ENCODE peak calls at places on chromosomes 3 and 15, in ten cellular contexts. L, O, A, Z, K, W, J, T, B and F are unnamed samples.

GRCh38 chr3:129837057-129837631 is 56.4 kb downstream of the TMCC1 start:
- DNase-seq in W (no peak), B (no peak), T (no peak), A (no peak), K (no peak), L (no peak), Z (no peak), O (no peak), J (peak), F (no peak)

GRCh38 chr15:80489030-80489594 is 84.9 kb downstream of the ARNT2 start:
- DNase-seq in T (no peak), B (peak), O (no peak), J (peak), A (peak), Z (no peak), L (no peak), K (no peak), W (no peak), F (peak)

GRCh38 chr3:188605231-188605630 is 451.3 kb downstream of the LPP start:
- DNase-seq in L (no peak), W (no peak), T (no peak), Z (no peak), O (no peak), J (no peak), A (peak), K (no peak), B (no peak), F (no peak)

GRCh38 chr3:125443923-125444322 is 68.8 kb upstream of the ZNF148 start:
- DNase-seq in W (no peak), J (peak), L (no peak), K (no peak), T (no peak), O (no peak), A (peak), B (no peak), Z (no peak), F (peak)

GRCh38 chr3:33438284-33438668 is 1.9 kb downstream of the UBP1 start:
- DNase-seq in K (no peak), B (no peak), T (no peak), A (peak), L (no peak), W (no peak), O (no peak), Z (no peak), J (peak), F (peak)

GRCh38 chr15:96171271-96171739 is 159.2 kb upstream of the NR2F2 start:
- DNase-seq in T (no peak), O (no peak), B (no peak), Z (no peak), A (no peak), J (no peak), L (no peak), W (no peak), K (no peak), F (no peak)

GRCh38 chr3:175857666-175858270 is 998.6 kb downstream of the NAALADL2 start:
- DNase-seq in Z (no peak), J (no peak), T (no peak), L (no peak), A (no peak), K (no peak), B (no peak), W (no peak), O (no peak), F (peak)

GRCh38 chr15:61062268-61062667 is 166.8 kb downstream of the RORA start:
- DNase-seq in A (no peak), K (no peak), J (no peak), T (no peak), B (no peak), Z (no peak), W (no peak), L (no peak), O (no peak), F (no peak)

GRCh38 chr15:59746777-59747176 is 57.7 kb upstream of the BNIP2 start:
- DNase-seq in W (no peak), K (no peak), Z (no peak), B (no peak), A (no peak), J (no peak), L (no peak), O (no peak), T (no peak), F (no peak)

GRCh38 chr15:90495067-90495466 is 34.7 kb upstream of the CRTC3 start:
- DNase-seq in T (no peak), W (no peak), J (no peak), A (no peak), B (no peak), L (no peak), O (peak), Z (no peak), K (no peak), F (no peak)

GRCh38 chr15:90489944-90490343 is 39.8 kb upstream of the CRTC3 start:
- DNase-seq in L (no peak), B (no peak), A (no peak), O (no peak), K (no peak), Z (no peak), T (no peak), W (no peak), J (peak), F (no peak)

GRCh38 chr15:90496791-90497190 is 32.9 kb upstream of the CRTC3 start:
- DNase-seq in O (peak), W (no peak), Z (no peak), B (peak), J (peak), A (peak), T (no peak), L (no peak), K (no peak), F (no peak)

GRCh38 chr15:90497374-90497773 is 32.3 kb upstream of the CRTC3 start:
- DNase-seq in T (no peak), A (no peak), L (no peak), K (no peak), W (no peak), B (no peak), O (no peak), J (no peak), Z (no peak), F (no peak)

GRCh38 chr15:90493647-90494046 is 36.1 kb upstream of the CRTC3 start:
- DNase-seq in W (no peak), O (no peak), T (no peak), K (no peak), B (no peak), Z (no peak), L (no peak), A (no peak), J (no peak), F (no peak)
- TF ChIP-seq CTCF in W (no peak), O (no peak), T (no peak), K (no peak), B (no peak), Z (no peak), L (no peak), A (no peak), J (no peak), F (no peak)

DNA sequence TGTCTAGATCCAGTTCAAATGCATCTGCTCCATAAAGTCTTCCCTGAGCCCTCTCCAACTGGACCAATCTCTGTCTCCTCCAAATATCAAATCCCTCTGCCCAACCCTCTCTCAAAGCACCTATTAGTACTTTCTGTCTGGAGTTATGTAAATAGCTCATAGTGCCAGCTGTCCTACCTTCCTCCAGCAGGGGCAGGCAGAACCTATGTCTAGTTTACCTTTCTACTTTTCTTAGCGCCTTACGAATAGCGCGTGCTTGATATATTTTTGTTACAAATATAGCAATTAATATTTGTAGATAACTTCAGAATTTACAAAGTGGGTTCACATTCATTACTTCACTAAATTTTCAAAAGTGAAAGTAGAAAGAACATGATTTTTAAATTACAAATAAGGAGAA is 14.0 kb upstream of the CCDC80 start:
- DNase-seq in B (no peak), O (no peak), A (no peak), L (no peak), K (no peak), T (no peak), Z (no peak), J (no peak), W (no peak), F (no peak)
- TF ChIP-seq CTCF in B (peak), O (no peak), A (peak), L (no peak), K (no peak), T (peak), Z (no peak), J (peak), W (no peak), F (peak)

GRCh38 chr3:168088106-168088722 is 7.5 kb downstream of the GOLIM4 start:
- DNase-seq in O (peak), W (no peak), B (no peak), T (no peak), J (no peak), Z (no peak), L (peak), A (no peak), K (no peak), F (no peak)
- TF ChIP-seq CTCF in O (peak), W (no peak), B (peak), T (peak), J (no peak), Z (no peak), L (peak), A (peak), K (peak), F (peak)

GRCh38 chr3:159806412-159806811 is 182.2 kb upstream of the IL12A start:
- DNase-seq in K (no peak), L (no peak), W (no peak), T (no peak), Z (no peak), B (no peak), J (peak), O (no peak), A (no peak), F (no peak)
- TF ChIP-seq CTCF in K (no peak), L (no peak), W (peak), T (no peak), Z (no peak), B (no peak), J (no peak), O (no peak), A (no peak), F (no peak)

GRCh38 chr3:117616213-117616612 is 906.6 kb downstream of the TUSC7 start:
- DNase-seq in L (no peak), K (no peak), W (no peak), B (no peak), O (no peak), T (no peak), A (no peak), J (no peak), Z (no peak), F (no peak)
- TF ChIP-seq CTCF in L (no peak), K (no peak), W (no peak), B (no peak), O (no peak), T (no peak), A (peak), J (peak), Z (no peak), F (peak)

GRCh38 chr15:82809308-82810060 is at the start of gene WHAMM:
- DNase-seq in Z (peak), L (peak), A (peak), K (peak), O (peak), T (peak), B (peak), J (peak), W (peak), F (peak)
- TF ChIP-seq CTCF in Z (no peak), L (peak), A (no peak), K (no peak), O (no peak), T (no peak), B (no peak), J (peak), W (no peak), F (peak)